ENCODE peak calls at places on chromosomes 11 and 22, in ten cellular contexts. N, I, S, Z, A, B, T, R, K and L are unnamed samples.

GRCh38 chr11:132427611-132428010 is 1057.2 kb downstream of the NTM start:
- DNase-seq in N (no peak), I (no peak), S (peak; percentile 11), Z (no peak), A (peak; percentile 83), B (no peak), T (no peak), R (no peak), K (no peak), L (no peak)

GRCh38 chr11:110758012-110758411 is 45.8 kb upstream of the ARHGAP20 start:
- DNase-seq in N (no peak), I (no peak), S (no peak), Z (no peak), A (no peak), B (no peak), T (no peak), R (no peak), K (no peak), L (no peak)

GRCh38 chr22:24068717-24069116 is 57.6 kb downstream of the CABIN1 start:
- DNase-seq in N (no peak), I (no peak), S (no peak), Z (no peak), A (no peak), B (no peak), T (no peak), R (no peak), K (no peak), L (no peak)

GRCh38 chr11:75142714-75143419 is 8.0 kb upstream of the SLCO2B1 start:
- DNase-seq in N (peak; percentile 98), I (peak; percentile 92), S (peak; percentile 93), Z (peak; percentile 87), A (peak; percentile 86), B (peak; percentile 58), T (peak; percentile 83), R (peak; percentile 24), K (peak; percentile 87), L (peak; percentile 47)

GRCh38 chr11:12802418-12803085 is 128.3 kb downstream of the TEAD1 start:
- DNase-seq in N (no peak), I (peak; percentile 94), S (peak; percentile 79), Z (peak; percentile 60), A (peak; percentile 99), B (no peak), T (peak; percentile 97), R (no peak), K (no peak), L (no peak)

GRCh38 chr11:62665630-62666258 is 632 bp downstream of the CSKMT start:
- DNase-seq in N (no peak), I (peak; percentile 76), S (peak; percentile 52), Z (peak; percentile 74), A (no peak), B (peak; percentile 52), T (peak; percentile 45), R (peak; percentile 27), K (peak; percentile 32), L (peak; percentile 59)

GRCh38 chr11:32259641-32260081 is 168.8 kb downstream of the RCN1 start:
- DNase-seq in N (peak; percentile 87), I (peak; percentile 80), S (peak; percentile 40), Z (peak; percentile 75), A (peak; percentile 14), B (no peak), T (peak; percentile 11), R (no peak), K (peak; percentile 83), L (no peak)

GRCh38 chr22:24429411-24430365 is 2.3 kb downstream of the ADORA2A start:
- DNase-seq in N (peak; percentile 68), I (no peak), S (no peak), Z (peak; percentile 39), A (peak; percentile 58), B (no peak), T (no peak), R (no peak), K (peak; percentile 84), L (peak; percentile 79)

GRCh38 chr11:118054712-118055640 is 21.9 kb upstream of the TMPRSS4 start:
- DNase-seq in N (no peak), I (no peak), S (no peak), Z (no peak), A (no peak), B (no peak), T (no peak), R (no peak), K (no peak), L (no peak)

GRCh38 chr11:77198440-77198849 is 70.4 kb downstream of the MYO7A start:
- DNase-seq in N (peak; percentile 59), I (no peak), S (no peak), Z (no peak), A (no peak), B (no peak), T (peak; percentile 53), R (no peak), K (no peak), L (peak; percentile 93)

GRCh38 chr11:69213315-69213714 is 57.6 kb downstream of the SMIM38 start:
- DNase-seq in N (no peak), I (no peak), S (no peak), Z (no peak), A (peak; percentile 48), B (no peak), T (no peak), R (no peak), K (no peak), L (no peak)

DNA sequence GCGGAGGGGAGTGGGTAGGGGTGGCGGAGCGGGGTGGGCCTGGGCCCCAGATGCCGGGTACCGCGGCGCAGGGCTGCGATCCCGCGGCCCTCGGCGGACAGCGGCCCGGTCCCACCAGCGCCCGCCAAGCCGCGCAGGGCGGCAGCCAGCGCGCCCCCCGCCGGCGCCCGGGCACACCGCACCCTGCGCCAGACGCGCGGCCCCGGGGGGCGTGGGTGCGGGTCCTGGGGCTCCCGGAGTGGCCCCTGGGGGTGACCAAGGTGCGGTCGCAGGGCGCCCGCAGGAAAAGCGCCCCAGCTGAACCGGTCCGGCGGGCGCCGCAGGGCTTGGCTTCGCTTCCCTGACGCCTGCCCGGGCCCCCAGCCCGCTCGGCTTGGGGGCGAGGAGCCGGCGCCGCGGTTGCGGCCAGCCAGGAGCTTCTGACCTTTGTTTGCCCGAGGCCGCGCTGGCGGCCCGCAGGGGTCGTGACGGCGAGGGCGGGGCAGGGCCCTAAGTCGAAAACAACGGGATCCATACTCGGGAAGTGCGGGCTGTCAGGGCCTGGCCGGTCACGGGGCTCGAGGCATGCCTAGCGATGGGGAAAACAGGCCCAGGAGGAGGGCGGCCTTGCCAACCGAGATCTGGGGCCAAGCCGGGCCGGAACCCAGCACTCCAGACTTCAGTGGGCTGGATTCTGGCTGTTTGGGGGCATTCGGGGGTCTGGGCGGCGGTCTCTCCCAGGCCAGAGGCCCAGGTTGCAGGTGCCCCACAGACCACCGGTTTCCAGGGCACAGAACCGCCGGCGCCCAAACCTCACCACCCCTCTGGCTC is 581 bp upstream of the AP5B1 start:
- DNase-seq in N (peak; percentile 56), I (peak; percentile 59), S (no peak), Z (peak; percentile 9), A (no peak), B (no peak), T (no peak), R (peak; percentile 55), K (no peak), L (peak; percentile 92)
- H3K4me3 ChIP-seq in N (peak overlapping the region; percentile 98), I (peak overlapping the region; percentile 52), S (peak overlapping the region; percentile 46), Z (peak overlapping the region; percentile 64), A (peak overlapping the region; percentile 45), B (peak overlapping the region; percentile 23), T (peak overlapping the region; percentile 98), R (no peak overlapping the region), K (no peak overlapping the region), L (peak overlapping the region; percentile 69)

GRCh38 chr11:130124096-130124495 is 35.5 kb upstream of the ST14 start:
- DNase-seq in N (peak; percentile 18), I (peak; percentile 62), S (peak; percentile 90), Z (peak; percentile 94), A (peak; percentile 89), B (no peak), T (peak; percentile 70), R (no peak), K (no peak), L (no peak)

GRCh38 chr11:130122141-130122575 is 37.4 kb upstream of the ST14 start:
- DNase-seq in N (no peak), I (no peak), S (peak; percentile 60), Z (no peak), A (peak; percentile 12), B (no peak), T (no peak), R (no peak), K (no peak), L (no peak)

GRCh38 chr11:130120045-130120444 is 39.5 kb upstream of the ST14 start:
- DNase-seq in N (no peak), I (no peak), S (no peak), Z (no peak), A (no peak), B (no peak), T (no peak), R (no peak), K (no peak), L (no peak)

GRCh38 chr11:130123414-130124040 is 36.1 kb upstream of the ST14 start:
- DNase-seq in N (no peak), I (no peak), S (peak; percentile 55), Z (no peak), A (no peak), B (no peak), T (no peak), R (no peak), K (no peak), L (no peak)

GRCh38 chr11:130121430-130121978 is 38.1 kb upstream of the ST14 start:
- DNase-seq in N (no peak), I (no peak), S (peak; percentile 87), Z (peak; percentile 69), A (peak; percentile 69), B (no peak), T (no peak), R (no peak), K (no peak), L (no peak)
- H3K4me3 ChIP-seq in N (no peak overlapping the region), I (no peak overlapping the region), S (no peak overlapping the region), Z (no peak overlapping the region), A (no peak overlapping the region), B (no peak overlapping the region), T (no peak overlapping the region), R (no peak overlapping the region), K (no peak overlapping the region), L (no peak overlapping the region)

DNA sequence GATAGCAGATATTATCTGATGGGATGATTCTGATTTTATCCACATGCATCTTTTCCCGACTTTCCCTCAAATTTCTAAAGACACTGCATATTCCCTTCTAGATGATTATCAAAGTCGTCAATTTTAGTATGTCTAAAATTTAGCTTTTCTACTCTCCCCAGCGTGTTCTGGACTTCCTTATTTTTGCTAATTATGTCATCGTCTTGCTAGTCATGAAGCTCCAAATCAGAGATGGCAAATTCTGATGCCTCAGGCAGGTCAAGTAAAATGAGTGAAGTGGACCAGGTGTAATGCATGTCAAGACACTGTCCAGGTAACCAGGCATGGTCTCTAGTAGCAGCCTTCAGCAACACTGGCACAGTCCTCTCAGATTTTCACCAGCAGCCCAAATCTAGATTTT is 10.4 kb downstream of the HSD17B12 start:
- DNase-seq in N (no peak), I (no peak), S (no peak), Z (no peak), A (no peak), B (no peak), T (no peak), R (no peak), K (no peak), L (no peak)
- H3K4me3 ChIP-seq in N (no peak overlapping the region), I (no peak overlapping the region), S (no peak overlapping the region), Z (no peak overlapping the region), A (no peak overlapping the region), B (no peak overlapping the region), T (no peak overlapping the region), R (no peak overlapping the region), K (no peak overlapping the region), L (no peak overlapping the region)

DNA sequence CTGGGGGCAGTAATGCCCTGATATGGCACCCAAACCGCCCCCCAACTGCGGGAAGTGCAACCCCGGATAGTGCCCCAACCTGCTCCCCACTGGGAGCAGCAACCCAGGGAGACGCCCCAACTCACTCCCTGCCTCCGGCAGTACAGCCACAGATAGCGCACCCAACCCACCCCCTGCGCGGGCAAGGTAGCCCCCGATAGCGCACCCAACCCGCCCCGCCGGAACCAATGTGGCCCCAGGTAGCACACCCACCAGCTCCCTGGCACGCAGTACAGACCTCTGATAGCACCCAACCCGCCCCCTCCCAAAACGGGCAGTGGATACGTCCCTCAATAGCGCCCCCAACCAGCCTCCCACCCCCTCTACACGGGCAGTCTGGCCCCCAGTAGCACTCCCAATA is 3.8 kb upstream of the RFPL3 start:
- DNase-seq in N (no peak), I (no peak), S (no peak), Z (no peak), A (no peak), B (no peak), T (no peak), R (no peak), K (no peak), L (peak; percentile 53)
- H3K4me3 ChIP-seq in N (no peak overlapping the region), I (no peak overlapping the region), S (no peak overlapping the region), Z (no peak overlapping the region), A (no peak overlapping the region), B (no peak overlapping the region), T (no peak overlapping the region), R (no peak overlapping the region), K (no peak overlapping the region), L (no peak overlapping the region)